ENCODE peak calls at places on chromosome 2, in seven cellular contexts. Z is neuronal stem cell, O is mesenchymal stem cell, N is IMR-90, U is H1, K is mesendoderm, V is trophoblast cell. M is an unnamed sample.
A peak's percentile ranks its signal among the peaks of the same experiment; 100 is the strongest.

GRCh38 chr2:201327678-201328077 is 29.5 kb downstream of the FLACC1 start:
- DNase-seq in Z (no peak), O (no peak), N (no peak), U (no peak), K (no peak), V (no peak), M (no peak)

GRCh38 chr2:214519258-214519818 is 108.5 kb downstream of the VWC2L start:
- DNase-seq in Z (no peak), O (no peak), N (no peak), U (no peak), K (no peak), V (no peak), M (no peak)

GRCh38 chr2:193251909-193252308 is 1057.2 kb upstream of the TMEFF2 start:
- DNase-seq in Z (no peak), O (no peak), N (no peak), U (no peak), K (no peak), V (no peak), M (no peak)

GRCh38 chr2:9473985-9474360 is 378 bp upstream of the IAH1 start:
- DNase-seq in Z (no peak), O (no peak), N (no peak), U (no peak), K (no peak), V (no peak), M (no peak)

GRCh38 chr2:201955702-201956141 is 77.9 kb upstream of the FZD7 start:
- DNase-seq in Z (no peak), O (no peak), N (peak; percentile 52), U (no peak), K (no peak), V (no peak), M (no peak)

GRCh38 chr2:218391202-218391601 is 8.5 kb upstream of the CTDSP1 start:
- DNase-seq in Z (no peak), O (no peak), N (no peak), U (no peak), K (no peak), V (peak; percentile 60), M (no peak)

GRCh38 chr2:187547353-187547979 is 6.8 kb downstream of the TFPI start:
- DNase-seq in Z (no peak), O (peak; percentile 97), N (peak; percentile 97), U (no peak), K (peak; percentile 96), V (peak; percentile 93), M (no peak)

GRCh38 chr2:208033701-208034502 is 8.6 kb upstream of the PLEKHM3 start:
- DNase-seq in Z (no peak), O (peak; percentile 23), N (peak; percentile 24), U (no peak), K (peak; percentile 80), V (peak; percentile 92), M (peak; percentile 63)

GRCh38 chr2:70777450-70777849 is 9.4 kb upstream of the ADD2 start:
- DNase-seq in Z (no peak), O (no peak), N (no peak), U (no peak), K (no peak), V (no peak), M (no peak)

GRCh38 chr2:235829726-235830125 is 335.9 kb downstream of the AGAP1 start:
- DNase-seq in Z (no peak), O (no peak), N (no peak), U (no peak), K (no peak), V (no peak), M (no peak)

GRCh38 chr2:44169155-44169898 is 652 bp downstream of the PPM1B start:
- DNase-seq in Z (peak; percentile 21), O (peak; percentile 67), N (peak; percentile 37), U (no peak), K (peak; percentile 70), V (peak; percentile 55), M (no peak)

GRCh38 chr2:1518891-1519530 is 105.7 kb downstream of the TPO start:
- DNase-seq in Z (no peak), O (no peak), N (no peak), U (no peak), K (no peak), V (no peak), M (no peak)

GRCh38 chr2:205043285-205043684 is 498.0 kb downstream of the PARD3B start:
- DNase-seq in Z (no peak), O (no peak), N (no peak), U (no peak), K (no peak), V (no peak), M (no peak)

GRCh38 chr2:180694445-180695421 is 285.7 kb upstream of the UBE2E3 start:
- DNase-seq in Z (no peak), O (peak; percentile 35), N (peak; percentile 28), U (no peak), K (no peak), V (no peak), M (no peak)

GRCh38 chr2:134527398-134527797 is 191.4 kb downstream of the TMEM163 start:
- DNase-seq in Z (no peak), O (peak; percentile 3), N (no peak), U (no peak), K (no peak), V (no peak), M (no peak)

GRCh38 chr2:197097578-197098366 is 171.3 kb upstream of the PGAP1 start:
- DNase-seq in Z (no peak), O (peak; percentile 85), N (peak; percentile 95), U (no peak), K (peak; percentile 33), V (peak; percentile 98), M (no peak)

GRCh38 chr2:54360055-54360792 is 95.9 kb upstream of the SPTBN1 start:
- DNase-seq in Z (no peak), O (peak; percentile 47), N (peak; percentile 67), U (no peak), K (no peak), V (no peak), M (no peak)

GRCh38 chr2:220036431-220036830 is 409.0 kb downstream of the SLC4A3 start:
- DNase-seq in Z (no peak), O (no peak), N (no peak), U (no peak), K (no peak), V (no peak), M (no peak)

GRCh38 chr2:127514485-127514884 is 11.8 kb downstream of the IWS1 start:
- DNase-seq in Z (no peak), O (no peak), N (no peak), U (no peak), K (no peak), V (no peak), M (no peak)

GRCh38 chr2:47344890-47345583 is 57.9 kb upstream of the MSH2 start:
- DNase-seq in Z (peak; percentile 92), O (peak; percentile 71), N (peak; percentile 44), U (peak; percentile 96), K (peak; percentile 100), V (peak; percentile 55), M (peak; percentile 99)

GRCh38 chr2:80703532-80703931 is 399.0 kb upstream of the LRRTM1 start:
- DNase-seq in Z (peak; percentile 1), O (no peak), N (no peak), U (no peak), K (peak; percentile 70), V (no peak), M (no peak)

GRCh38 chr2:17958486-17959092 is 80.1 kb downstream of the KCNS3 start:
- DNase-seq in Z (no peak), O (no peak), N (no peak), U (no peak), K (no peak), V (no peak), M (no peak)

GRCh38 chr2:187922841-187923240 is 368.6 kb upstream of the TFPI start:
- DNase-seq in Z (no peak), O (peak; percentile 84), N (peak; percentile 4), U (no peak), K (no peak), V (no peak), M (no peak)

DNA sequence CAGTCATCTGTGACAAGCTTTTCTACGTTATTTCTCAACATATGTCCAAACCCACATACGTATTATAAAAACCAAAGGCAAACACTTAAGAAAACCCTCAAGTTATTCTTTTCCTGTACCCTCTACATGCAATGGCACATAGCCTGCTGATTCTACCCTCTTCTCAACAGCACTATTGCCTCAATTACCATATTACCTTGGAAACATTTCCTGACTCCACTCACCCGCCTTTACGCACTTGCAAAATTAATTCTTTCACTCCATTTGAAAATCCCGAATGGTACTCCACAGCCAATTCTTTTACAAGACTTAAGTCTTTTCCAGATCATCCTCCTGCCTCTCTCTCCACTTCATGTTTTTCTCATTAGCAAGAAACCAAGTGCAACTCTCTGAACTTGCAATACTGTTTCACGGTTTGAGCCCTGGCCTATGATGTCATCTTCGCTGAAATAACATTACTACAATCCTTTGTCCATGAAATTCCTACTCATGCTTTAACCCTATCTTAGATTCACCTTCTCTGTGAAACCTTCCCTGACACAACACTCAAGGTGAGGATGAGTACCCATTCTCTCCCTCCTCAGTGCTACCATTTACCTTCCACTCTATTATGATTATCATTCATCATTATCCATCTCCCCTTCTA is 29.0 kb downstream of the SESTD1 start:
- DNase-seq in Z (no peak), O (no peak), N (peak; percentile 40), U (no peak), K (no peak), V (peak; percentile 21), M (no peak)
- H3K9ac ChIP-seq in Z (no peak overlapping the region), O (peak overlapping the region; percentile 66), N (no peak overlapping the region), U (no peak overlapping the region), K (no peak overlapping the region), V (no peak overlapping the region), M (no peak overlapping the region)

DNA sequence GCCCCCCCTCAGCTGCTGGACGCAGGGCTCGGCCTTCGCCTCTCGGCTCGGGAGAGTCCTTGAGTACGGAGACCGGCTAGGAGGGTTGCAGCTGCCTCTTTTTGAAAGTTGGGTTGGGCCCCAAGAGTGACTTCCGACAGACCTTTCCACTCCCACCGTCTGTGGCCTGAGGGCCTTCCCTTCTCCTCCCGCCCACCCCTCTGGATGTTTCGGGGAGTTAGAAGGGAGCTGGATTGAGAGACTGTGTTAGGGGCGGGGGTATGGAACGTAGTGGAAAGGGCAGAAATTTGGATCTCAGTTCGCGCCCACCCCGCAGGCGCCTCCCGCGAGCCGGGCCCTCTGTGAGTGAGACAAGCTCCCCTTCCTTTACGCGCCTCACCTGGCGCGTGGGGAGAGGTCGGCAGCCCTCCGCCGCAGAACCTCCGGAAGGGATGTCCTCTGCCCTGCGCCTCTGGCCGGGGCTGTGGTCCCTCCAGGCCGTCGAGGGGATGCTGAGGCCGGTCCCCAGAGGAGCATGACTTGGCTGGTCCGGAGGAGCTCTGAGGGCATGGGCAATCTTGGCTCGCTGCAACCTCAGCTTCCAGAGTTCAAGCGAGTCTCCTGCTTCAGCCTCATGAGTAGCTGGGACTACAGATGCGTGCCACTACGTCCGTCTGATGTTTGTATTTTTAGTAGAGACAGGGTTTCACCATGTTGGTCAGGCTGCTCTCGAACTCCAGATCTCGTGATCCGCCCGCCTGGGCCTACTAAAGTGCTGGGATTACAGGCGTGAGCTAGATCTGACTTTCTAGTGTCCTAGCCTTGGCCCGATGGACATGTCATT is 15.9 kb downstream of the C2orf74 start:
- DNase-seq in Z (no peak), O (no peak), N (peak; percentile 10), U (no peak), K (peak; percentile 74), V (peak; percentile 32), M (peak; percentile 51)
- H3K4me1 ChIP-seq in Z (peaks cover 9% of the 10 kb centered on the region), O (peaks cover 29% of the 10 kb centered on the region), N (peaks cover 28% of the 10 kb centered on the region), U (peaks cover 8% of the 10 kb centered on the region), K (peaks cover 18% of the 10 kb centered on the region), V (peaks cover 19% of the 10 kb centered on the region), M (peaks cover 4% of the 10 kb centered on the region)

GRCh38 chr2:231626449-231626848 is 33.8 kb downstream of the TEX44 start:
- DNase-seq in Z (no peak), O (no peak), N (no peak), U (no peak), K (no peak), V (no peak), M (no peak)
- H3K18ac ChIP-seq in Z (no peak overlapping the region), O (no peak overlapping the region), N (no peak overlapping the region), U (no peak overlapping the region), K (no peak overlapping the region), V (no peak overlapping the region), M (no peak overlapping the region)

GRCh38 chr2:150567771-150568278 is 80.4 kb upstream of the RND3 start:
- DNase-seq in Z (no peak), O (peak; percentile 51), N (peak; percentile 72), U (no peak), K (no peak), V (peak; percentile 25), M (no peak)
- H3K9ac ChIP-seq in Z (no peak overlapping the region), O (peak overlapping the region; percentile 41), N (no peak overlapping the region), U (no peak overlapping the region), K (no peak overlapping the region), V (no peak overlapping the region), M (no peak overlapping the region)